ENCODE peak calls at places on chromosomes 7 and 10, in nine cellular contexts. One of them, this sample, is unnamed. For H3K4me1 and H3K36me3, the result is how much of the 10 kb centered on the place peaks cover.

GRCh38 chr7:37191797-37192196 is 256.9 kb downstream of the ELMO1 start:
- DNase-seq in spleen: no peak
- DNase-seq in psoas muscle: no peak
- DNase-seq in endothelial cell of umbilical vein: no peak
- DNase-seq in right atrium auricular region: no peak
- DNase-seq in gastrocnemius medialis: no peak
- DNase-seq in Peyer's patch: no peak
- DNase-seq in heart right ventricle: no peak
- DNase-seq in lower lobe of right lung: no peak
- DNase-seq in this sample: no peak

GRCh38 chr7:49812534-49812933 is 39.1 kb downstream of the VWC2 start:
- DNase-seq in spleen: no peak
- DNase-seq in psoas muscle: no peak
- DNase-seq in endothelial cell of umbilical vein: no peak
- DNase-seq in right atrium auricular region: no peak
- DNase-seq in gastrocnemius medialis: no peak
- DNase-seq in Peyer's patch: no peak
- DNase-seq in heart right ventricle: no peak
- DNase-seq in lower lobe of right lung: no peak
- DNase-seq in this sample: no peak

GRCh38 chr7:8277394-8277982 is 15.5 kb upstream of the ICA1 start:
- DNase-seq in spleen: no peak
- DNase-seq in psoas muscle: no peak
- DNase-seq in endothelial cell of umbilical vein: peak
- DNase-seq in right atrium auricular region: no peak
- DNase-seq in gastrocnemius medialis: no peak
- DNase-seq in Peyer's patch: no peak
- DNase-seq in heart right ventricle: no peak
- DNase-seq in lower lobe of right lung: no peak
- DNase-seq in this sample: no peak

GRCh38 chr7:31327071-31327470 is 13.5 kb downstream of the NEUROD6 start:
- DNase-seq in spleen: no peak
- DNase-seq in psoas muscle: no peak
- DNase-seq in endothelial cell of umbilical vein: no peak
- DNase-seq in right atrium auricular region: no peak
- DNase-seq in gastrocnemius medialis: no peak
- DNase-seq in Peyer's patch: no peak
- DNase-seq in heart right ventricle: no peak
- DNase-seq in lower lobe of right lung: no peak
- DNase-seq in this sample: no peak

GRCh38 chr7:114081606-114082425 is 163.0 kb upstream of the PPP1R3A start:
- DNase-seq in spleen: no peak
- DNase-seq in psoas muscle: no peak
- DNase-seq in endothelial cell of umbilical vein: peak
- DNase-seq in right atrium auricular region: no peak
- DNase-seq in gastrocnemius medialis: no peak
- DNase-seq in Peyer's patch: no peak
- DNase-seq in heart right ventricle: no peak
- DNase-seq in lower lobe of right lung: no peak
- DNase-seq in this sample: no peak

GRCh38 chr7:34486371-34486770 is 171.6 kb upstream of the NPSR1 start:
- DNase-seq in spleen: no peak
- DNase-seq in psoas muscle: no peak
- DNase-seq in endothelial cell of umbilical vein: no peak
- DNase-seq in right atrium auricular region: no peak
- DNase-seq in gastrocnemius medialis: no peak
- DNase-seq in Peyer's patch: no peak
- DNase-seq in heart right ventricle: no peak
- DNase-seq in lower lobe of right lung: no peak
- DNase-seq in this sample: no peak

GRCh38 chr10:15227611-15228372 is 59.3 kb upstream of the NMT2 start:
- DNase-seq in spleen: no peak
- DNase-seq in psoas muscle: no peak
- DNase-seq in endothelial cell of umbilical vein: no peak
- DNase-seq in right atrium auricular region: no peak
- DNase-seq in gastrocnemius medialis: no peak
- DNase-seq in Peyer's patch: no peak
- DNase-seq in heart right ventricle: no peak
- DNase-seq in lower lobe of right lung: no peak
- DNase-seq in this sample: no peak

GRCh38 chr7:3300651-3301471 is at the start of gene SDK1:
- DNase-seq in spleen: peak
- DNase-seq in psoas muscle: peak
- DNase-seq in endothelial cell of umbilical vein: peak
- DNase-seq in right atrium auricular region: peak
- DNase-seq in gastrocnemius medialis: peak
- DNase-seq in Peyer's patch: peak
- DNase-seq in heart right ventricle: peak
- DNase-seq in lower lobe of right lung: peak
- DNase-seq in this sample: peak

GRCh38 chr10:62244785-62245595 is 23.7 kb downstream of the RTKN2 start:
- DNase-seq in spleen: no peak
- DNase-seq in psoas muscle: no peak
- DNase-seq in endothelial cell of umbilical vein: peak
- DNase-seq in right atrium auricular region: no peak
- DNase-seq in gastrocnemius medialis: peak
- DNase-seq in Peyer's patch: peak
- DNase-seq in heart right ventricle: no peak
- DNase-seq in lower lobe of right lung: no peak
- DNase-seq in this sample: no peak

GRCh38 chr10:119715628-119716505 is 10.0 kb upstream of the INPP5F start:
- DNase-seq in spleen: no peak
- DNase-seq in psoas muscle: no peak
- DNase-seq in endothelial cell of umbilical vein: no peak
- DNase-seq in right atrium auricular region: no peak
- DNase-seq in gastrocnemius medialis: no peak
- DNase-seq in Peyer's patch: no peak
- DNase-seq in heart right ventricle: no peak
- DNase-seq in lower lobe of right lung: no peak
- DNase-seq in this sample: no peak

GRCh38 chr7:78499966-78500365 is 701.4 kb downstream of the PHTF2 start:
- DNase-seq in spleen: no peak
- DNase-seq in psoas muscle: no peak
- DNase-seq in endothelial cell of umbilical vein: no peak
- DNase-seq in right atrium auricular region: no peak
- DNase-seq in gastrocnemius medialis: no peak
- DNase-seq in Peyer's patch: no peak
- DNase-seq in heart right ventricle: no peak
- DNase-seq in lower lobe of right lung: no peak
- DNase-seq in this sample: no peak

GRCh38 chr10:110221721-110222261 is 14.4 kb downstream of the MXI1 start:
- DNase-seq in spleen: peak
- DNase-seq in psoas muscle: peak
- DNase-seq in endothelial cell of umbilical vein: peak
- DNase-seq in right atrium auricular region: peak
- DNase-seq in gastrocnemius medialis: peak
- DNase-seq in Peyer's patch: peak
- DNase-seq in heart right ventricle: peak
- DNase-seq in lower lobe of right lung: peak
- DNase-seq in this sample: peak

GRCh38 chr7:4174884-4175283 is 507.2 kb upstream of the FOXK1 start:
- DNase-seq in spleen: no peak
- DNase-seq in psoas muscle: no peak
- DNase-seq in endothelial cell of umbilical vein: no peak
- DNase-seq in right atrium auricular region: no peak
- DNase-seq in gastrocnemius medialis: no peak
- DNase-seq in Peyer's patch: no peak
- DNase-seq in heart right ventricle: no peak
- DNase-seq in lower lobe of right lung: no peak
- DNase-seq in this sample: peak

GRCh38 chr7:128869944-128870285 is 7.3 kb downstream of the ATP6V1F start:
- DNase-seq in spleen: no peak
- DNase-seq in psoas muscle: no peak
- DNase-seq in endothelial cell of umbilical vein: no peak
- DNase-seq in right atrium auricular region: no peak
- DNase-seq in gastrocnemius medialis: no peak
- DNase-seq in Peyer's patch: no peak
- DNase-seq in heart right ventricle: no peak
- DNase-seq in lower lobe of right lung: no peak
- DNase-seq in this sample: no peak

DNA sequence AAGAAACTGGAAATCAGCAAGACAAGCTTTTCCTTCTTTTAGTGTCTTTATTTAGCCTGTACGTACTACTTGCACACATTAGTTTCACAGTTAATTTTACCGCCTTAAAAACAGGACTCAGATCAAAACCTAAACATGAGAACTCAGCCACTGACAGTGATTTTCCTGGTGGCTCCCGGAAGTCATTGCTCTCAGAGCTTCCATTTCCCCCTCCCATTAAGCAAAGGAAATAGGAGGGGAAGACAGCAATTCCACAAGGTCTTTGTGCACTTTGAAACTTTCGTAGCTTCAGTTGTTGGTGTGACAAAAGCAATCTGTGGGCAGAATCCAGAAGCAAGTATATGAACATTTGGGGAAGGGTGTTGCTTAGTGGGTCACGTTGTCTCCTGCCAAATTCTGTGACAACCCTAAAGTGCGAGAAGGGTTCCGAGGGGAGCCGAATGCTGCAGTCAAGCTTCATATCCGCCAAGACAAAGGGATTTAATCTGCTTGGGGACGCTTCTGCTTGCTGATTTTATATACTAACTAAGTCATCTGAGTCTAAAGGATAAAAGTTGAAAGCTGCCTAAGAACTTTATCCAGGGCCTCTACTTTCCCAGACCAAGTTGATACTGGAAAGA is 30.4 kb downstream of the FAM53B start:
- DNase-seq in spleen: no peak
- DNase-seq in psoas muscle: no peak
- DNase-seq in endothelial cell of umbilical vein: no peak
- DNase-seq in right atrium auricular region: no peak
- DNase-seq in gastrocnemius medialis: no peak
- DNase-seq in Peyer's patch: no peak
- DNase-seq in heart right ventricle: no peak
- DNase-seq in lower lobe of right lung: no peak
- DNase-seq in this sample: peak
- H3K4me1 ChIP-seq in spleen: half or more
- H3K4me1 ChIP-seq in psoas muscle: half or more
- H3K4me1 ChIP-seq in endothelial cell of umbilical vein: under half
- H3K4me1 ChIP-seq in right atrium auricular region: under half
- H3K4me1 ChIP-seq in gastrocnemius medialis: half or more
- H3K4me1 ChIP-seq in Peyer's patch: under half
- H3K4me1 ChIP-seq in heart right ventricle: half or more
- H3K4me1 ChIP-seq in lower lobe of right lung: half or more
- H3K4me1 ChIP-seq in this sample: under half

GRCh38 chr10:87961314-87961713 is 97.9 kb downstream of the PTEN start:
- DNase-seq in spleen: no peak
- DNase-seq in psoas muscle: no peak
- DNase-seq in endothelial cell of umbilical vein: peak
- DNase-seq in right atrium auricular region: no peak
- DNase-seq in gastrocnemius medialis: no peak
- DNase-seq in Peyer's patch: no peak
- DNase-seq in heart right ventricle: no peak
- DNase-seq in lower lobe of right lung: no peak
- DNase-seq in this sample: no peak

GRCh38 chr10:87966454-87966853 is 103.0 kb downstream of the PTEN start:
- DNase-seq in spleen: no peak
- DNase-seq in psoas muscle: no peak
- DNase-seq in endothelial cell of umbilical vein: peak
- DNase-seq in right atrium auricular region: no peak
- DNase-seq in gastrocnemius medialis: no peak
- DNase-seq in Peyer's patch: no peak
- DNase-seq in heart right ventricle: no peak
- DNase-seq in lower lobe of right lung: no peak
- DNase-seq in this sample: no peak
- H3K36me3 ChIP-seq in spleen: under half
- H3K36me3 ChIP-seq in psoas muscle: under half
- H3K36me3 ChIP-seq in endothelial cell of umbilical vein: under half
- H3K36me3 ChIP-seq in right atrium auricular region: under half
- H3K36me3 ChIP-seq in gastrocnemius medialis: under half
- H3K36me3 ChIP-seq in Peyer's patch: under half
- H3K36me3 ChIP-seq in heart right ventricle: under half
- H3K36me3 ChIP-seq in lower lobe of right lung: under half
- H3K36me3 ChIP-seq in this sample: under half

DNA sequence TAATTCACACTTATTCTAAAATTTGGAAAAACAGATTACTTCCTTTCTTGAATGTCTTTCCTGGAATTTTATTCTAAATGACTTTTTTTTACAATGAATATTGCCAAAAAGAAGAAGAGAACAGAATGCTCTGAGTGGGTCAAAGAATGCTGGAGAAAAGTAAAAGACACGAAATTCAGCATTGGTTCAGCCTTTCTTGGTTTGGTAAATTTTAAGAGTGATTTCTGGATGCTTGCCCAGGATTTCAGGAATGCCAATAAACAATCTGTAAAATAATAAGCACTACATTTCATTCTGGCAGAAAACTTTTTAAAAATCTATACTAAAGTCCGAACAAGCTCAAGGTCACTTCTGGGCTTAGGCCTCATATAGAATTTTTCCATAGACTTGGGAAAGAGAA is 359.6 kb upstream of the ANKRD30A start:
- DNase-seq in spleen: no peak
- DNase-seq in psoas muscle: no peak
- DNase-seq in endothelial cell of umbilical vein: no peak
- DNase-seq in right atrium auricular region: no peak
- DNase-seq in gastrocnemius medialis: no peak
- DNase-seq in Peyer's patch: no peak
- DNase-seq in heart right ventricle: no peak
- DNase-seq in lower lobe of right lung: no peak
- DNase-seq in this sample: no peak
- H3K27ac ChIP-seq in spleen: peak
- H3K27ac ChIP-seq in psoas muscle: no peak
- H3K27ac ChIP-seq in endothelial cell of umbilical vein: no peak
- H3K27ac ChIP-seq in right atrium auricular region: no peak
- H3K27ac ChIP-seq in gastrocnemius medialis: no peak
- H3K27ac ChIP-seq in Peyer's patch: no peak
- H3K27ac ChIP-seq in heart right ventricle: no peak
- H3K27ac ChIP-seq in lower lobe of right lung: no peak
- H3K27ac ChIP-seq in this sample: no peak

DNA sequence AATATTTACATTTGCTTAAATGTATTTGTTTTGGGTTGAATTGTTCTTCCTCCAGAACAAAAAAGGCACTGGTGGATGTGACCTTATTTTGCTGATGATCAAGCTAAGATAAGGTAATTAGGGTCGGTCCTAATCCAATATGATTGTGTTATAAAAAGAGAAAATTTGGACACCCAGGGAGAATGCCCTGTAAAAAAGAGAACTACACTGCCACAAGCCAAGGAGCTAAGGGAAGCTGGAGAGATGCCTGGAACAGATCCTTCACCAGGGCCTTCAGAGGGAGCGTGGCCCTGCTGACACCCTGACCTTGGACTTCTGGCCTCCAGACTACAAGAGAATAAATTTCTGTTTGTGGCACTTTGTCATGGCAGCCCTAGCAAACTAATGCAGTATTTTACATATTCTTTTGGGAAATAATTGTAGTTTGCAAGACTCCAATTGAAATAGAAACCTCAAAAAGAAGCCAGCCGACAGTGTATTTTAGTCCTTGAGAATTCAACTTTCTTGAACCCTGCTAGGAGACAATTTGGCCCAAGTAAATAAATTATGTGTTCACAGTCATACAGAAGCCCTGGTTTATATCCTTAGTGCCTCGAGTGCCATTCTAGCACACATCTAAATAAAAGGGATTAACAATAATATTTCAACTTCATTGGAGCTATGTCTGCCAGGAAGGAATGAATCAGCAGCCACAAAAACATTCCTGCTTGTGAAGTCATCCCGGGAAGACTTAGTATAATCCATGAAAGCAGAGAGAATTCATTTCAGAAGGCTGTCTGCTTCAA is 164.6 kb downstream of the PKD1L1 start:
- DNase-seq in spleen: no peak
- DNase-seq in psoas muscle: no peak
- DNase-seq in endothelial cell of umbilical vein: peak
- DNase-seq in right atrium auricular region: no peak
- DNase-seq in gastrocnemius medialis: no peak
- DNase-seq in Peyer's patch: no peak
- DNase-seq in heart right ventricle: no peak
- DNase-seq in lower lobe of right lung: no peak
- DNase-seq in this sample: peak
- H3K4me1 ChIP-seq in spleen: under half
- H3K4me1 ChIP-seq in psoas muscle: under half
- H3K4me1 ChIP-seq in endothelial cell of umbilical vein: half or more
- H3K4me1 ChIP-seq in right atrium auricular region: under half
- H3K4me1 ChIP-seq in gastrocnemius medialis: under half
- H3K4me1 ChIP-seq in Peyer's patch: under half
- H3K4me1 ChIP-seq in heart right ventricle: under half
- H3K4me1 ChIP-seq in lower lobe of right lung: under half
- H3K4me1 ChIP-seq in this sample: under half

This sample was measured in aorta.